ENCODE peak calls at places on chromosomes 6 and 20, in seven cellular contexts. D is Ammon's horn; Q is GM12891; W is cerebellum; J is CD8-positive, alpha-beta memory T cell; B is AG08395; F is NCI-H774. H is an unnamed sample.

GRCh38 chr6:169957351-169957963 is 206.0 kb downstream of the ERMARD start:
- DNase-seq in D (no peak), Q (no peak), W (no peak), J (no peak), B (no peak), F (no peak), H (peak; percentile 3)

GRCh38 chr20:62362991-62363919 is 3.9 kb downstream of the LAMA5 start:
- DNase-seq in D (no peak), Q (no peak), W (peak; percentile 61), J (no peak), B (no peak), F (no peak), H (no peak)

GRCh38 chr6:88047510-88048150 is at the start of gene SPACA1:
- DNase-seq in D (no peak), Q (no peak), W (no peak), J (no peak), B (no peak), F (no peak), H (no peak)

GRCh38 chr6:34332255-34333198 is 59.9 kb downstream of the NUDT3 start:
- DNase-seq in D (no peak), Q (no peak), W (no peak), J (no peak), B (no peak), F (no peak), H (no peak)

GRCh38 chr6:136525586-136526195 is 24.5 kb downstream of the MAP7 start:
- DNase-seq in D (peak; percentile 62), Q (no peak), W (peak; percentile 56), J (no peak), B (peak; percentile 7), F (no peak), H (no peak)

GRCh38 chr6:5782783-5783567 is 223.8 kb downstream of the NRN1 start:
- DNase-seq in D (peak; percentile 76), Q (no peak), W (peak; percentile 75), J (no peak), B (no peak), F (peak; percentile 24), H (no peak)

GRCh38 chr6:110116258-110116657 is 63.2 kb downstream of the WASF1 start:
- DNase-seq in D (no peak), Q (no peak), W (no peak), J (no peak), B (no peak), F (no peak), H (no peak)

GRCh38 chr6:57305754-57306153 is 11.7 kb upstream of the PRIM2 start:
- DNase-seq in D (no peak), Q (no peak), W (no peak), J (no peak), B (peak; percentile 53), F (no peak), H (no peak)

GRCh38 chr6:97085772-97086171 is 161.2 kb downstream of the KLHL32 start:
- DNase-seq in D (no peak), Q (no peak), W (no peak), J (no peak), B (peak; percentile 75), F (no peak), H (no peak)

GRCh38 chr20:25457886-25458680 is 50.6 kb downstream of the GINS1 start:
- DNase-seq in D (no peak), Q (no peak), W (no peak), J (no peak), B (no peak), F (no peak), H (no peak)

GRCh38 chr20:50110141-50111047 is 2.6 kb downstream of the UBE2V1 start:
- DNase-seq in D (no peak), Q (no peak), W (no peak), J (peak; percentile 31), B (no peak), F (no peak), H (peak; percentile 34)

GRCh38 chr20:16283978-16284377 is 289.3 kb downstream of the KIF16B start:
- DNase-seq in D (no peak), Q (no peak), W (no peak), J (no peak), B (no peak), F (no peak), H (no peak)

GRCh38 chr6:28634758-28635546 is 109.3 kb downstream of the GPX5 start:
- DNase-seq in D (peak; percentile 61), Q (no peak), W (peak; percentile 92), J (no peak), B (peak; percentile 11), F (no peak), H (no peak)

GRCh38 chr6:84078335-84078734 is 44.8 kb downstream of the MRAP2 start:
- DNase-seq in D (no peak), Q (no peak), W (no peak), J (no peak), B (no peak), F (no peak), H (no peak)

GRCh38 chr6:107221519-107221918 is 106.2 kb upstream of the BEND3 start:
- DNase-seq in D (no peak), Q (no peak), W (no peak), J (no peak), B (no peak), F (no peak), H (no peak)

GRCh38 chr6:108169801-108170606 is 4.2 kb downstream of the NR2E1 start:
- DNase-seq in D (no peak), Q (no peak), W (no peak), J (no peak), B (no peak), F (no peak), H (no peak)